ENCODE peak calls at places on chromosomes 4 and X, in eight cellular contexts. F is adrenal gland, E is prostate gland, I is heart right ventricle, S is transverse colon, G is uterus, Z is cardiac muscle cell, D is HCT116. O is an unnamed sample.

GRCh38 chrX:12685541-12685940 is 105.7 kb upstream of the PRPS2 start:
- DNase-seq in G (no peak), D (no peak), Z (peak; percentile 25), F (no peak), E (no peak), I (no peak), S (no peak), O (no peak)

GRCh38 chr4:13829457-13829856 is 201.9 kb upstream of the BOD1L1 start:
- DNase-seq in S (no peak), D (no peak), E (no peak), G (no peak), I (no peak), F (no peak), Z (no peak), O (no peak)

GRCh38 chr4:99863804-99864203 is 30.4 kb downstream of the LAMTOR3 start:
- DNase-seq in F (no peak), S (no peak), D (no peak), E (no peak), Z (peak; percentile 3), G (peak; percentile 34), I (no peak), O (no peak)

GRCh38 chrX:107398115-107398514 is 51.3 kb upstream of the FRMPD3 start:
- DNase-seq in E (no peak), F (no peak), I (peak; percentile 3), G (no peak), Z (no peak), D (no peak), S (no peak), O (peak; percentile 26)

GRCh38 chr4:30182786-30183185 is 537.4 kb upstream of the PCDH7 start:
- DNase-seq in F (no peak), D (no peak), E (no peak), Z (no peak), S (no peak), I (no peak), G (no peak), O (no peak)

GRCh38 chr4:92101609-92102231 is 202.0 kb upstream of the GRID2 start:
- DNase-seq in S (no peak), E (no peak), G (no peak), F (no peak), I (no peak), D (no peak), Z (peak; percentile 88), O (no peak)

GRCh38 chr4:3862640-3863420 is 96.6 kb downstream of the ADRA2C start:
- DNase-seq in E (no peak), G (peak; percentile 25), Z (no peak), S (no peak), F (no peak), D (no peak), I (peak; percentile 38), O (peak; percentile 55)

GRCh38 chrX:108699368-108699767 is 37.0 kb downstream of the IRS4 start:
- DNase-seq in S (no peak), D (peak; percentile 16), E (no peak), I (no peak), F (no peak), Z (peak; percentile 51), G (no peak), O (no peak)

GRCh38 chr4:184464759-184465454 is 9.4 kb downstream of the IRF2 start:
- DNase-seq in F (no peak), E (no peak), Z (no peak), G (no peak), S (no peak), D (no peak), I (no peak), O (no peak)

GRCh38 chr4:68272860-68273259 is 27.4 kb upstream of the TMPRSS11B start:
- DNase-seq in G (no peak), F (no peak), D (no peak), Z (no peak), I (no peak), S (no peak), E (no peak), O (no peak)

GRCh38 chrX:73239242-73239641 is 24.6 kb upstream of the NAP1L2 start:
- DNase-seq in E (no peak), F (no peak), I (no peak), S (no peak), G (no peak), D (no peak), Z (no peak), O (no peak)

GRCh38 chrX:67524428-67524827 is 19.4 kb upstream of the AR start:
- DNase-seq in S (no peak), I (no peak), D (no peak), F (no peak), Z (no peak), E (peak; percentile 32), G (no peak), O (no peak)

GRCh38 chr4:109005523-109005922 is 242.7 kb upstream of the ETNPPL start:
- DNase-seq in E (no peak), S (no peak), I (no peak), Z (peak; percentile 51), G (no peak), F (no peak), D (no peak), O (no peak)

GRCh38 chrX:13180807-13181206 is 136.4 kb upstream of the FAM9C start:
- DNase-seq in I (no peak), Z (peak; percentile 82), E (no peak), D (no peak), S (no peak), F (no peak), G (no peak), O (no peak)

GRCh38 chr4:176002007-176002623 is 63.5 kb upstream of the WDR17 start:
- DNase-seq in E (no peak), G (no peak), S (peak; percentile 29), I (peak; percentile 14), D (peak; percentile 18), Z (no peak), F (peak; percentile 20), O (peak; percentile 24)

GRCh38 chr4:20773144-20773997 is 73.1 kb downstream of the PACRGL start:
- DNase-seq in Z (peak; percentile 79), I (no peak), G (peak; percentile 26), E (peak; percentile 60), S (peak; percentile 20), D (peak; percentile 32), F (peak; percentile 47), O (peak; percentile 57)

GRCh38 chr4:911871-912490 is 20.1 kb downstream of the GAK start:
- DNase-seq in E (no peak), S (peak; percentile 22), D (no peak), G (no peak), I (peak; percentile 11), F (no peak), Z (no peak), O (no peak)

GRCh38 chr4:88746186-88746585 is 48.6 kb upstream of the NAP1L5 start:
- DNase-seq in E (no peak), F (no peak), Z (no peak), D (no peak), S (no peak), I (no peak), G (no peak), O (no peak)

GRCh38 chr4:140829825-140830224 is 73.6 kb upstream of the TBC1D9 start:
- DNase-seq in E (no peak), D (no peak), F (no peak), G (no peak), I (no peak), Z (no peak), S (no peak), O (no peak)

DNA sequence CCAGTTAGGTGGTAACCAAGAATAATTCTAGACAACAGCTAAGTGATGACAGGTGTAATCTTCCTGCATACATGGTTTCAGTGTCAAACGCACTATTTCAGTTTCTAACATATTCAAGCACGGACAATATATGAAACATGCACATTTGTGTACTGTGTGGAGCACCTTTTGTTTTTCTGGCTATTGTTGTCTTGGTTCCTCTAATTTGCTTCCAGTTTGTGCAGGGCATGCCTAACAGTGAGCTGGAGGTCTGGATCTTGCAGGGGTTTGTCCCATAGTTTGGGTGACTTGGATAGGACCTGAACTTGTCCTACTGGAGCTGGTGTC is 70.5 kb upstream of the TBC1D9 start:
- DNase-seq in I (no peak), F (no peak), D (no peak), Z (no peak), S (no peak), E (no peak), G (no peak), O (no peak)
- H3K4me1 ChIP-seq in I (no peaks in the 10 kb centered on the region), F (no peaks in the 10 kb centered on the region), D (peaks cover 3% of the 10 kb centered on the region), Z (no peaks in the 10 kb centered on the region), S (no peaks in the 10 kb centered on the region), E (no peaks in the 10 kb centered on the region), G (no peaks in the 10 kb centered on the region), O (no peaks in the 10 kb centered on the region)

DNA sequence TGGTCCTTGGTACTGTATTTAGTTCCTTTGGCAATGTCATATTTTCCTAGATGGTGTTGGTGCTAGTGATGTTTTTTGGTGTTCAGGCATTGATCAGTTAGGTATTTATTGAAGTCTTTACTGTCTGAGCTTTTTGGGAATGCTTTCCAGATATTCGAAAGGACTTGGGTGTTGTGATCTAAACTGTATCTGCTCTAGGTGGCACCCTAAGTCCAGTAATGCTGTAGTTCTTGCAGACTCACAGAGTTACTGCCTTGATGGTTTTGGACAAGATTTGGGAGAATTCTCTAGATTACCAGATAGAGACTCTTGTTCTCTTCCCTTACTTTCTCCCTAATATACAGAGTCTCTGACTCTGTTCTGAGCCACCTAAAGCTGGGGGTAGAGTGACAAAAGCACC is 513.6 kb upstream of the PITX2 start:
- DNase-seq in I (no peak), G (no peak), Z (peak; percentile 1), D (peak; percentile 31), E (no peak), F (no peak), S (no peak), O (no peak)
- TF ChIP-seq CTCF in I (no peak), G (no peak), Z (no peak), D (peak; percentile 39), E (no peak), F (no peak), S (no peak), O (no peak)

GRCh38 chr4:106315968-106316772 is at the start of the genes AIMP1 and TBCK:
- DNase-seq in F (peak; percentile 89), E (peak; percentile 81), D (peak; percentile 88), S (peak; percentile 91), I (peak; percentile 84), G (peak; percentile 85), Z (peak; percentile 95), O (peak; percentile 90)

GRCh38 chr4:106316773-106317409 is 541 bp downstream of the AIMP1 start:
- DNase-seq in E (no peak), G (no peak), D (no peak), F (no peak), S (no peak), Z (no peak), I (no peak), O (no peak)

GRCh38 chr4:106318511-106318910 is 2.2 kb downstream of the AIMP1 start:
- DNase-seq in Z (no peak), F (no peak), I (no peak), G (no peak), E (no peak), S (no peak), D (no peak), O (no peak)

GRCh38 chr4:106315476-106315967 is 487 bp downstream of the TBCK start:
- DNase-seq in E (peak; percentile 39), I (no peak), S (no peak), D (no peak), Z (no peak), G (no peak), F (no peak), O (no peak)

GRCh38 chr4:106317815-106318214 is 1.5 kb downstream of the AIMP1 start:
- DNase-seq in D (no peak), G (no peak), F (no peak), E (no peak), I (no peak), S (no peak), Z (no peak), O (no peak)
- H3K4me1 ChIP-seq in D (peaks cover 5% of the 10 kb centered on the region), G (peaks cover 15% of the 10 kb centered on the region), F (peaks cover 7% of the 10 kb centered on the region), E (peaks cover 8% of the 10 kb centered on the region), I (peaks cover 17% of the 10 kb centered on the region), S (peaks cover 21% of the 10 kb centered on the region), Z (peaks cover 19% of the 10 kb centered on the region), O (peaks cover 36% of the 10 kb centered on the region)

GRCh38 chr4:138831943-138832342 is 183.6 kb upstream of the NOCT start:
- DNase-seq in Z (no peak), E (no peak), F (no peak), I (no peak), D (no peak), S (no peak), G (no peak), O (no peak)
- TF ChIP-seq CTCF in Z (no peak), E (no peak), F (no peak), I (no peak), D (no peak), S (no peak), G (no peak), O (no peak)

O was measured in heart left ventricle.